ENCODE peak calls at places on chromosomes 3 and 15, in six cellular contexts. B is astrocyte, C is endothelial cell of umbilical vein, U is HepG2, D is PC-3, H is fibroblast of lung. J is an unnamed sample.
A peak's percentile ranks its signal among the peaks of the same experiment; 100 is the strongest.

GRCh38 chr3:42708611-42709151 is 6.1 kb upstream of the HHATL start:
- DNase-seq in B (no peak), C (no peak), U (no peak), D (no peak), H (no peak), J (no peak)

GRCh38 chr3:172659246-172660002 is 51.4 kb downstream of the NCEH1 start:
- DNase-seq in B (no peak), C (no peak), U (no peak), D (peak; percentile 34), H (no peak), J (no peak)

GRCh38 chr3:78726545-78726944 is 1041.3 kb downstream of the ROBO1 start:
- DNase-seq in B (no peak), C (no peak), U (no peak), D (no peak), H (no peak), J (no peak)

GRCh38 chr3:161969867-161970266 is 473.3 kb downstream of the OTOL1 start:
- DNase-seq in B (peak; percentile 6), C (no peak), U (no peak), D (peak; percentile 28), H (peak; percentile 8), J (no peak)

GRCh38 chr3:63328386-63328785 is 50.3 kb downstream of the SYNPR start:
- DNase-seq in B (peak; percentile 47), C (no peak), U (no peak), D (no peak), H (peak; percentile 62), J (no peak)

GRCh38 chr3:33482126-33482525 is 41.9 kb upstream of the UBP1 start:
- DNase-seq in B (peak; percentile 18), C (peak; percentile 21), U (peak; percentile 51), D (no peak), H (peak; percentile 18), J (no peak)

GRCh38 chr3:4853749-4854140 is 125.5 kb upstream of the BHLHE40 start:
- DNase-seq in B (no peak), C (peak; percentile 81), U (no peak), D (no peak), H (no peak), J (no peak)

GRCh38 chr15:31452595-31453557 is 126.2 kb downstream of the KLF13 start:
- DNase-seq in B (no peak), C (no peak), U (no peak), D (no peak), H (no peak), J (no peak)

GRCh38 chr15:22933641-22934061 is 46.5 kb downstream of the CYFIP1 start:
- DNase-seq in B (peak; percentile 46), C (peak; percentile 58), U (no peak), D (peak; percentile 93), H (peak; percentile 52), J (no peak)

GRCh38 chr15:100670505-100671021 is 68.2 kb downstream of the ASB7 start:
- DNase-seq in B (no peak), C (no peak), U (no peak), D (no peak), H (no peak), J (no peak)

GRCh38 chr3:130423064-130423463 is 77.6 kb downstream of the COL6A5 start:
- DNase-seq in B (no peak), C (no peak), U (no peak), D (no peak), H (no peak), J (no peak)

GRCh38 chr3:186532641-186533072 is 11.5 kb downstream of the CRYGS start:
- DNase-seq in B (no peak), C (no peak), U (no peak), D (no peak), H (no peak), J (no peak)

GRCh38 chr3:66971891-66972551 is 26.1 kb upstream of the KBTBD8 start:
- DNase-seq in B (peak; percentile 31), C (peak; percentile 77), U (peak; percentile 60), D (peak; percentile 52), H (peak; percentile 49), J (peak; percentile 97)

GRCh38 chr3:45499529-45499928 is 95.0 kb upstream of the LIMD1 start:
- DNase-seq in B (peak; percentile 34), C (peak; percentile 66), U (peak; percentile 12), D (peak; percentile 72), H (peak; percentile 48), J (peak; percentile 47)

GRCh38 chr3:153614563-153614962 is 452.5 kb downstream of the RAP2B start:
- DNase-seq in B (peak; percentile 70), C (peak; percentile 62), U (no peak), D (no peak), H (peak; percentile 75), J (no peak)

GRCh38 chr3:106251160-106251892 is 382.5 kb upstream of the CBLB start:
- DNase-seq in B (no peak), C (no peak), U (no peak), D (peak; percentile 69), H (no peak), J (no peak)

DNA sequence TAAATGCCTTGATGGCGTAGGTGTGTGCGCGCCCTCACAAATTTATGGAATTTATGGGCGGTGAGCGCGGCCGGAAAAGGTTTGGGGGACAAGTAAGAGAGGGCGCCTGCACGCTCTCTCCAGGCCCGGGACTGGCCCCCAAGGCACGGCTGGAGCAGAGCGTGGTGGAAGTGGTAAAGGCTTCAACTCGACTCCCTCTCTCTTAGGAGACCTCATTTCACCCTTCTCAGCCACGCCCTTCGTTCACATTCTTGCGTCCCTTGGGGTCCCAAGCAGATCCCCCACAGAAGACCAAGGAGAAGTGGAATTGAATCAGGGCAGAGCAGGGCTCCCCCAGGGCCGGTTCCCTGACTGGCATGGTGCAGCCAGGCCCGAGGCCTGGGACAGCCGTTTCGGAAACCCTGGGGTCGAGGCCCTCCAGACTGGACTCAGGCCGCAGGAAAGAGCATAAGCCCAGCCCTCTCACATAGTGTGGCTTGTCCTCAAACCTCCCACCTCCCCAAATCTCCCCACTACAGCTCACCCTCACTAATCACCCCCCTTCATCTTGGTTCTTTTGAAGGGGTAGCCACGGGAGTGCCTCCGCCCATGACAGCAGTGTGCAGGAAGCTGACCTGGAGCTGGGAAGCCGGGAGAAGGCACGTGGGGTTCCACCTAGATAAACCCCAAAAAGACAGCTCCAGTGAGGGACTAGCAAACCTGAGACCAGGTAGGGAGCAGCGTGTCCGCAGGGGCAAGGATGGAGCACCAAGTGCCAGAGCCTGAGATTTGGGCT is 75.6 kb upstream of the POLG start:
- DNase-seq in B (no peak), C (no peak), U (no peak), D (no peak), H (no peak), J (no peak)
- TF ChIP-seq EZH2 in B (no peak), C (no peak), U (no peak), D (no peak), H (peak; percentile 66), J (no peak)

DNA sequence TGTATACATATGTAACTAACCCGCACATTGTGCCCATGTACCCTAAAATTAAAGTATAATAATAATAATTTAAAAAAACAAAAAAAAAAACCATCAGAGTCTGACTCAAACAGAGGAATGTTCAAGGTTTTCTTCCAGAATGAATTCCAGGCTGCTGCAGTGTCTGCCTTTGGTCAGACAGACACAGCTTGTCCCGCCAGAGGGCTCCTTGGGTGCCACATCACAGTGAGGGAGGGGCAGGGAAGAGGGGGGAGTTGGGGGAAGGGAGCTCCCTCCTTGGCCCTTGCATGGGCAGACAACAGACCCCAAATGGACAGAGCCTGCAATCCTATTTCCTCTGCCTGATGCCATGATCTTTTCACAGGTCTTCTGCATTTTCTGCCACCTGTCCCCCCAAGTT is 36.5 kb downstream of the ITGB5 start:
- DNase-seq in B (peak; percentile 74), C (no peak), U (no peak), D (no peak), H (peak; percentile 86), J (no peak)
- H3K9ac ChIP-seq in B (peak overlapping the region; percentile 36), C (no peak overlapping the region), U (no peak overlapping the region), D (no peak overlapping the region), H (no peak overlapping the region), J (no peak overlapping the region)

DNA sequence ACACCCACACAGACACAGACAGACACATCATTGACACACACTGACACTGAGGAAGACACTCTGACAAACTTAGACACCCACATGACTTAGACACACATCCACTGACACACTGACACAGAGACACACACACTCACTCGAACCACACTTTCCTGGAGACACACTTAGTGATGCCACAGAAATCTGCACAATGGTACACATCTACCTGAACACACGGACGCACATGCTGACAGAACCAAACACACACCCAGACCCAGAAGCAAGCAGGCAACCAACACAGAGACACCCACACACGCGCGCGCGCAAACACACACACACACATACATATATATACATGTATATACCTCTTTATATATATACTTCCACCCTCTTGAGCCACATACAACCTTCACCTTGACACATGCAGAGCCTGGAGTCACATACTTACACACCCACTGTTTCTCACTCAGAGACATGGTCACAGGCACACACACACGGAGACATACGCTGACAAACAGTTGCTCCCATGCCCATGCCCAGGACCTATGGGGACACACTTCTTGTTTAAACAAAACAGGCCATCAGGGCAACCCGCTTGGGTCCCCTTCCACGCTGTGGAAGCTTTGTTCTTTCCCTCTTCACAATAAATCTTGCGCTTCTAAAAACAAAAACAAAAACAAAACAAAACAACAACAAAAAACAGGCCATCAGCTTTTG is 907 bp upstream of the SCN5A start:
- DNase-seq in B (no peak), C (peak; percentile 5), U (no peak), D (no peak), H (no peak), J (no peak)
- TF ChIP-seq EZH2 in B (no peak), C (no peak), U (no peak), D (no peak), H (no peak), J (no peak)

GRCh38 chr3:50890688-50891344 is 216.1 kb downstream of the DOCK3 start:
- DNase-seq in B (no peak), C (no peak), U (no peak), D (no peak), H (no peak), J (no peak)
- H3K9ac ChIP-seq in B (no peak overlapping the region), C (no peak overlapping the region), U (no peak overlapping the region), D (no peak overlapping the region), H (no peak overlapping the region), J (no peak overlapping the region)

DNA sequence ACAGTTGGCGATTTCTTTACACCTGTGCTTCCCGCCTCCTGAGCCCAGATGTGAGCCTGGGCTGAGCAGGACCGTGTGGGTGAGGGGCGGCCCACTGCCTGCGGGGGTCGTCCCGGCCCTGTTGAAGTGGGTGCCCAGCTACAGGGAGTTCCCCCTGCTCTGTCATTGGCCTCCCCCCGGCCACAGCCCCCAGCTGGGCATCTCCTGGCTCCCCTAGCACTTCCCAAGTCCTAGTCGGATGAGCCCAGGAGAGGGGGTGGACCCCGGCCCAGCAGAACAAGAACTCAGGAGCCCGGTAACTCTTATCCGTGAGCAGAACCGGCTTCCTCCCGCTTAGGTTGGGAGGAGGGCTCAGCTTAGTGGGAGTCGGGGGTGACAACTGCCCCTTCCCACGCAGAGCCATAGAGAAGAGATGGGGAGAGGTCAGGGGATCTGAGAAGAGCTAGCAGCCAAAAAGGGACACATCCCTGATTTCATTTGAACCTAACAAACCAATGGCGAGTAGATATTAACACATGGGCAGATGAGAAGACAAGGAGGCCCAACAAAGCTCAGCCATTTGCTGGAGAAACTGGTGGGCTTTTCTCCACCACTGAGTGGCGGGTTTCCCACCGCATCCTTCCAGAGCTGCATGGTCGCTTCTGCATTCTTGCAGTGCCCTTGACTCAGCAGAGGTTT is 878 bp downstream of the PAQR5 start:
- DNase-seq in B (no peak), C (no peak), U (no peak), D (no peak), H (no peak), J (no peak)
- TF ChIP-seq EZH2 in B (peak; percentile 38), C (peak; percentile 30), U (no peak), D (no peak), H (no peak), J (no peak)

J was measured in MM.1S.